ENCODE peak calls at places on chromosomes 16 and 17, in eight cellular contexts. L is C1 segment of cervical spinal cord; S is cardiac muscle cell; X is bronchial epithelial cell; M is activated naive CD8-positive, alpha-beta T cell treated with anti-CD3 and anti-CD28 coated beads, Interleukin-2, amount 50 U/mL, for 24 hours; P is stimulated activated CD4-positive, alpha-beta T cell treated with anti-CD3 and anti-CD28 coated beads, Interleukin-2, amount 100 ng/mL, for 48 hours; N is fibroblast of lung; A is GM23248. Q is an unnamed sample.

GRCh38 chr16:23016372-23016771 is 132.9 kb downstream of the USP31 start:
- DNase-seq in L (no peak), S (no peak), X (no peak), M (no peak), P (no peak), N (no peak), A (no peak), Q (no peak)

GRCh38 chr17:79803997-79804855 is 7.3 kb upstream of the CBX8 start:
- DNase-seq in L (no peak), S (no peak), X (peak; percentile 20), M (peak; percentile 76), P (peak; percentile 60), N (peak; percentile 29), A (no peak), Q (peak; percentile 29)

GRCh38 chr17:40293363-40293762 is 5.7 kb downstream of the CDC6 start:
- DNase-seq in L (no peak), S (peak; percentile 42), X (no peak), M (no peak), P (no peak), N (peak; percentile 45), A (no peak), Q (no peak)

GRCh38 chr17:38725066-38725465 is 5.1 kb upstream of the CISD3 start:
- DNase-seq in L (no peak), S (no peak), X (no peak), M (no peak), P (no peak), N (no peak), A (no peak), Q (no peak)

GRCh38 chr16:86508947-86509758 is 1.2 kb upstream of the FOXF1 start:
- DNase-seq in L (no peak), S (peak; percentile 77), X (peak; percentile 4), M (no peak), P (no peak), N (peak; percentile 90), A (peak; percentile 86), Q (peak; percentile 41)

GRCh38 chr17:37031493-37032083 is 82.8 kb downstream of the AATF start:
- DNase-seq in L (no peak), S (no peak), X (no peak), M (no peak), P (no peak), N (no peak), A (no peak), Q (no peak)

GRCh38 chr17:17690156-17690737 is 9.0 kb downstream of the RAI1 start:
- DNase-seq in L (no peak), S (no peak), X (no peak), M (no peak), P (no peak), N (no peak), A (no peak), Q (no peak)

GRCh38 chr16:16974192-16974591 is 496.6 kb downstream of the XYLT1 start:
- DNase-seq in L (no peak), S (no peak), X (no peak), M (no peak), P (no peak), N (no peak), A (no peak), Q (no peak)

GRCh38 chr17:71869293-71869692 is 251.5 kb upstream of the SOX9 start:
- DNase-seq in L (no peak), S (no peak), X (no peak), M (no peak), P (no peak), N (no peak), A (no peak), Q (no peak)

GRCh38 chr17:36742267-36743000 is 141.1 kb downstream of the MRM1 start:
- DNase-seq in L (no peak), S (no peak), X (no peak), M (no peak), P (no peak), N (no peak), A (no peak), Q (no peak)

GRCh38 chr17:18143044-18143936 is 34.7 kb downstream of the MYO15A start:
- DNase-seq in L (no peak), S (peak; percentile 25), X (peak; percentile 38), M (peak; percentile 21), P (peak; percentile 15), N (peak; percentile 13), A (peak; percentile 54), Q (peak; percentile 58)

GRCh38 chr16:47695746-47696145 is 234.6 kb downstream of the PHKB start:
- DNase-seq in L (no peak), S (no peak), X (no peak), M (no peak), P (no peak), N (no peak), A (no peak), Q (no peak)